ENCODE peak calls at places on chromosomes 16 and 17, in four cellular contexts. X is EH; U is activated naive CD8-positive, alpha-beta T cell treated with anti-CD3 and anti-CD28 coated beads for 36 hours; Z is stimulated activated CD4-positive, alpha-beta T cell treated with anti-CD3 and anti-CD28 coated beads, Interleukin-1b, Interleukin-23, amount 100 ng/mL, for 1 hour. E is an unnamed sample.
A peak's percentile ranks its signal among the peaks of the same experiment; 100 is the strongest.

GRCh38 chr17:3903881-3904286 is 11.0 kb upstream of the CAMKK1 start:
- DNase-seq in X (no peak), U (no peak), Z (no peak), E (no peak)

GRCh38 chr16:57941016-57941656 is 29.8 kb downstream of the CNGB1 start:
- DNase-seq in X (no peak), U (no peak), Z (no peak), E (no peak)

GRCh38 chr17:16121915-16122314 is 93.4 kb downstream of the NCOR1 start:
- DNase-seq in X (peak; percentile 32), U (no peak), Z (no peak), E (no peak)

GRCh38 chr17:67246648-67247415 is 1.8 kb upstream of the HELZ start:
- DNase-seq in X (peak; percentile 31), U (no peak), Z (no peak), E (no peak)

GRCh38 chr16:88581033-88581432 is 10.8 kb downstream of the ZC3H18 start:
- DNase-seq in X (no peak), U (no peak), Z (no peak), E (no peak)

GRCh38 chr16:85293899-85294642 is 181.8 kb upstream of the CIBAR2 start:
- DNase-seq in X (no peak), U (no peak), Z (no peak), E (no peak)

GRCh38 chr17:36829676-36830075 is 107.6 kb upstream of the LHX1 start:
- DNase-seq in X (no peak), U (no peak), Z (no peak), E (no peak)

GRCh38 chr16:70740919-70741778 is 55.3 kb upstream of the MTSS2 start:
- DNase-seq in X (peak; percentile 96), U (peak; percentile 27), Z (no peak), E (no peak)

GRCh38 chr17:78934681-78935418 is 9.7 kb upstream of the TIMP2 start:
- DNase-seq in X (peak; percentile 36), U (no peak), Z (no peak), E (no peak)

GRCh38 chr17:50471009-50471905 is 2.6 kb upstream of the CHAD start:
- DNase-seq in X (no peak), U (no peak), Z (no peak), E (no peak)

GRCh38 chr16:21985524-21985923 is 15.4 kb downstream of the PDZD9 start:
- DNase-seq in X (no peak), U (no peak), Z (no peak), E (no peak)

GRCh38 chr17:68539536-68540469 is 27.6 kb downstream of the PRKAR1A start:
- DNase-seq in X (peak; percentile 39), U (no peak), Z (no peak), E (no peak)

E was measured in SK-N-MC.